ENCODE peak calls at places on chromosomes 12 and 14, in nine cellular contexts. Z is suprapubic skin, R is GM13977, T is frontal cortex, M is choroid plexus epithelial cell, N is COR-L47, O is psoas muscle, U is NCI-H1436, I is AG08396. J is an unnamed sample.

GRCh38 chr14:104601786-104602185 is 2.8 kb downstream of the TMEM179 start:
- DNase-seq in Z (no peak), R (no peak), T (peak), M (no peak), N (peak), O (no peak), U (no peak), I (peak), J (peak)

GRCh38 chr14:50619569-50620141 is 48.5 kb downstream of the SAV1 start:
- DNase-seq in Z (no peak), R (no peak), T (no peak), M (peak), N (no peak), O (no peak), U (no peak), I (peak), J (no peak)

GRCh38 chr12:17818931-17819330 is 271.1 kb downstream of the RERGL start:
- DNase-seq in Z (no peak), R (no peak), T (no peak), M (no peak), N (no peak), O (no peak), U (no peak), I (no peak), J (no peak)

GRCh38 chr12:53991077-53991460 is 6.1 kb downstream of the HOXC10 start:
- DNase-seq in Z (no peak), R (no peak), T (no peak), M (no peak), N (no peak), O (peak), U (no peak), I (peak), J (no peak)

GRCh38 chr12:19338405-19338804 is 100.9 kb upstream of the AEBP2 start:
- DNase-seq in Z (no peak), R (no peak), T (no peak), M (peak), N (no peak), O (no peak), U (no peak), I (peak), J (no peak)

GRCh38 chr14:105258846-105259245 is 10.5 kb downstream of the BTBD6 start:
- DNase-seq in Z (no peak), R (no peak), T (no peak), M (no peak), N (no peak), O (no peak), U (no peak), I (peak), J (no peak)

GRCh38 chr12:107514887-107515445 is 170.6 kb upstream of the PWP1 start:
- DNase-seq in Z (no peak), R (no peak), T (no peak), M (peak), N (no peak), O (no peak), U (no peak), I (peak), J (no peak)

GRCh38 chr12:46217686-46218508 is 50.9 kb downstream of the SLC38A1 start:
- DNase-seq in Z (no peak), R (no peak), T (no peak), M (no peak), N (no peak), O (no peak), U (no peak), I (no peak), J (no peak)

GRCh38 chr14:33465952-33466700 is 484.7 kb downstream of the EGLN3 start:
- DNase-seq in Z (no peak), R (no peak), T (no peak), M (peak), N (no peak), O (no peak), U (no peak), I (no peak), J (no peak)

GRCh38 chr14:73754911-73755360 is 40.8 kb upstream of the PNMA1 start:
- DNase-seq in Z (no peak), R (no peak), T (peak), M (peak), N (no peak), O (no peak), U (no peak), I (no peak), J (no peak)

GRCh38 chr14:81208489-81208888 is 12.3 kb downstream of the GTF2A1 start:
- DNase-seq in Z (no peak), R (no peak), T (no peak), M (no peak), N (no peak), O (peak), U (no peak), I (no peak), J (no peak)

GRCh38 chr14:98136019-98136418 is 1136.0 kb downstream of the BCL11B start:
- DNase-seq in Z (no peak), R (no peak), T (no peak), M (no peak), N (peak), O (no peak), U (no peak), I (no peak), J (no peak)